ENCODE peak calls at places on chromosomes 5 and 9, in ten cellular contexts. R is endothelial cell, T is left ventricle myocardium inferior, X is astrocyte, H is anterior cingulate cortex, J is NCI-H345, C is left colon, S is NCI-H1694, W is heart right ventricle, Q is fibroblast of the aortic adventitia. E is an unnamed sample.
A peak's percentile ranks its signal among the peaks of the same experiment; 100 is the strongest.

GRCh38 chr9:95155211-95155610 is 162.3 kb downstream of the FANCC start:
- DNase-seq in R (no peak), T (no peak), X (no peak), H (no peak), J (no peak), C (no peak), S (no peak), W (no peak), Q (no peak), E (no peak)

GRCh38 chr5:179285236-179285635 is 60.0 kb downstream of the ADAMTS2 start:
- DNase-seq in R (no peak), T (peak; percentile 80), X (no peak), H (peak; percentile 17), J (no peak), C (no peak), S (no peak), W (peak; percentile 67), Q (no peak), E (no peak)

GRCh38 chr5:40649493-40650030 is 30.2 kb upstream of the PTGER4 start:
- DNase-seq in R (no peak), T (no peak), X (no peak), H (no peak), J (no peak), C (no peak), S (no peak), W (no peak), Q (no peak), E (no peak)

GRCh38 chr5:139482050-139482889 is at the start of gene STING1:
- DNase-seq in R (no peak), T (peak; percentile 80), X (peak; percentile 93), H (no peak), J (peak; percentile 84), C (peak; percentile 91), S (no peak), W (peak; percentile 85), Q (peak; percentile 98), E (peak; percentile 90)

GRCh38 chr9:114048533-114049452 is 29.3 kb downstream of the AMBP start:
- DNase-seq in R (no peak), T (no peak), X (no peak), H (no peak), J (no peak), C (no peak), S (no peak), W (no peak), Q (no peak), E (no peak)

GRCh38 chr5:103256178-103256577 is 2.4 kb upstream of the MACIR start:
- DNase-seq in R (no peak), T (no peak), X (no peak), H (no peak), J (no peak), C (no peak), S (no peak), W (no peak), Q (no peak), E (peak; percentile 15)

GRCh38 chr5:151075698-151076331 is 5.0 kb downstream of the TNIP1 start:
- DNase-seq in R (no peak), T (no peak), X (no peak), H (no peak), J (no peak), C (peak; percentile 53), S (no peak), W (no peak), Q (no peak), E (no peak)

GRCh38 chr5:87195104-87195581 is 72.5 kb upstream of the RASA1 start:
- DNase-seq in R (no peak), T (no peak), X (peak; percentile 82), H (no peak), J (no peak), C (no peak), S (no peak), W (no peak), Q (peak; percentile 82), E (no peak)

GRCh38 chr5:6236170-6236793 is 142.1 kb downstream of the MED10 start:
- DNase-seq in R (no peak), T (no peak), X (no peak), H (no peak), J (no peak), C (no peak), S (no peak), W (no peak), Q (no peak), E (no peak)